ENCODE peak calls at places on chromosomes 3 and 15, in eight cellular contexts. A, Z, P, E, J, V, G and K are unnamed samples.

GRCh38 chr15:55683366-55683765 is 59.6 kb downstream of the PRTG start:
- DNase-seq in E (no peak), V (no peak), Z (no peak), G (no peak), J (peak; percentile 68), A (no peak), P (peak; percentile 71), K (peak; percentile 65)

GRCh38 chr3:155948476-155948875 is 78.0 kb downstream of the GMPS start:
- DNase-seq in Z (no peak), G (no peak), E (no peak), A (no peak), J (peak; percentile 14), P (peak; percentile 54), V (no peak), K (no peak)

GRCh38 chr3:136283627-136284026 is 33.5 kb downstream of the PCCB start:
- DNase-seq in V (no peak), E (no peak), A (no peak), J (no peak), G (no peak), Z (no peak), P (peak; percentile 55), K (no peak)

GRCh38 chr3:143090486-143090885 is 29.1 kb upstream of the CHST2 start:
- DNase-seq in A (no peak), V (no peak), P (no peak), E (peak; percentile 85), G (no peak), Z (peak; percentile 33), J (no peak), K (peak; percentile 55)

GRCh38 chr3:134685881-134686802 is 35.3 kb upstream of the KY start:
- DNase-seq in P (peak; percentile 78), Z (no peak), J (peak; percentile 48), G (no peak), V (no peak), E (no peak), A (no peak), K (no peak)

GRCh38 chr3:12918231-12918630 is 76.9 kb upstream of the RPL32 start:
- DNase-seq in G (no peak), V (no peak), J (no peak), P (peak; percentile 21), E (no peak), Z (no peak), A (no peak), K (no peak)

GRCh38 chr3:171317133-171317532 is 143.1 kb downstream of the TNIK start:
- DNase-seq in J (peak; percentile 53), Z (no peak), E (peak; percentile 4), A (no peak), V (no peak), G (no peak), P (no peak), K (no peak)

GRCh38 chr15:44066211-44066827 is 128.8 kb downstream of the FRMD5 start:
- DNase-seq in V (peak; percentile 57), J (peak; percentile 83), Z (peak; percentile 89), A (no peak), E (peak; percentile 33), P (peak; percentile 66), G (peak; percentile 1), K (peak; percentile 59)

GRCh38 chr3:65632409-65632808 is 406.3 kb downstream of the MAGI1 start:
- DNase-seq in J (no peak), P (no peak), G (no peak), A (no peak), Z (no peak), E (no peak), V (no peak), K (no peak)

GRCh38 chr3:42097166-42097946 is 6.2 kb downstream of the TRAK1 start:
- DNase-seq in Z (no peak), P (peak; percentile 83), E (no peak), G (no peak), V (no peak), J (peak; percentile 49), A (no peak), K (no peak)

GRCh38 chr15:66927326-66928077 is 137.9 kb upstream of the SMAD3 start:
- DNase-seq in A (no peak), E (no peak), J (peak; percentile 89), G (no peak), V (no peak), Z (no peak), P (peak; percentile 76), K (no peak)